ENCODE peak calls at places on chromosomes 3 and 15, in nine cellular contexts. U is A549; K is type B pancreatic cell; Q is glutamatergic neuron; Z is cardiac fibroblast; X is CD8-positive, alpha-beta T cell; Y is HepG2; J is HFFc6; I is heart left ventricle. G is an unnamed sample.

GRCh38 chr15:51982013-51982769 is 10.6 kb upstream of the LEO1 start:
- DNase-seq in X (peak; percentile 56), I (peak; percentile 44), U (peak; percentile 83), K (no peak), Z (peak; percentile 92), J (peak; percentile 87), Y (peak; percentile 75), Q (no peak), G (peak; percentile 78)

GRCh38 chr3:126155280-126155640 is 25.1 kb downstream of the ALDH1L1 start:
- DNase-seq in X (no peak), Q (no peak), K (peak; percentile 59), Y (no peak), U (no peak), I (no peak), Z (no peak), J (no peak), G (no peak)

GRCh38 chr3:27666708-27667107 is 55.4 kb downstream of the EOMES start:
- DNase-seq in I (peak; percentile 67), U (no peak), X (no peak), Q (peak; percentile 60), J (peak; percentile 91), K (no peak), Y (no peak), Z (peak; percentile 93), G (peak; percentile 23)

GRCh38 chr3:124770341-124771082 is 40.3 kb downstream of the UMPS start:
- DNase-seq in I (peak; percentile 84), K (no peak), X (no peak), Y (no peak), U (no peak), Q (no peak), J (no peak), Z (peak; percentile 47), G (no peak)

GRCh38 chr15:22989576-22990477 is 9.7 kb upstream of the CYFIP1 start:
- DNase-seq in U (no peak), Z (no peak), Y (no peak), J (no peak), K (no peak), I (no peak), Q (no peak), X (no peak), G (peak; percentile 14)

GRCh38 chr3:70702132-70702531 is 389.7 kb upstream of the MDFIC2 start:
- DNase-seq in Z (no peak), K (no peak), Q (no peak), I (no peak), X (no peak), J (no peak), U (no peak), Y (no peak), G (no peak)

GRCh38 chr15:59918994-59919951 is 84.8 kb upstream of the FOXB1 start:
- DNase-seq in J (peak; percentile 55), K (no peak), Y (no peak), Q (no peak), U (peak; percentile 17), I (no peak), Z (peak; percentile 27), X (no peak), G (peak; percentile 78)

GRCh38 chr15:70493787-70494514 is 269.4 kb downstream of the UACA start:
- DNase-seq in Z (no peak), K (no peak), X (no peak), Q (no peak), I (no peak), J (peak; percentile 41), Y (peak; percentile 8), U (peak; percentile 85), G (no peak)

GRCh38 chr15:69729167-69729748 is 276.6 kb downstream of the RPLP1 start:
- DNase-seq in U (peak; percentile 29), Y (no peak), X (peak; percentile 85), K (no peak), Z (peak; percentile 50), Q (peak; percentile 56), I (no peak), J (no peak), G (peak; percentile 39)

GRCh38 chr3:113533534-113533892 is 1.2 kb downstream of the SIDT1 start:
- DNase-seq in K (no peak), I (no peak), J (no peak), Y (no peak), X (peak; percentile 66), Q (no peak), Z (no peak), U (no peak), G (no peak)

GRCh38 chr3:171185959-171186358 is 159.4 kb upstream of the SLC2A2 start:
- DNase-seq in J (no peak), Q (no peak), I (no peak), X (no peak), K (no peak), Y (no peak), Z (no peak), U (no peak), G (no peak)

GRCh38 chr3:129967761-129968160 is 6.8 kb upstream of the TRH start:
- DNase-seq in X (no peak), U (no peak), Y (no peak), Q (no peak), Z (no peak), J (no peak), I (no peak), K (no peak), G (no peak)

GRCh38 chr3:167684389-167684993 is 30.7 kb upstream of the WDR49 start:
- DNase-seq in K (no peak), Q (no peak), X (no peak), U (peak; percentile 6), I (no peak), J (peak; percentile 72), Z (peak; percentile 73), Y (peak; percentile 64), G (peak; percentile 78)

GRCh38 chr3:76065975-76066374 is 280.6 kb upstream of the ZNF717 start:
- DNase-seq in K (no peak), Z (no peak), Q (no peak), X (no peak), U (no peak), Y (no peak), J (no peak), I (no peak), G (peak; percentile 6)

GRCh38 chr3:64220161-64220560 is 5.1 kb downstream of the PRICKLE2 start:
- DNase-seq in J (peak; percentile 58), Z (peak; percentile 90), X (no peak), Q (no peak), U (no peak), Y (no peak), I (no peak), K (no peak), G (peak; percentile 58)

GRCh38 chr15:59528429-59528828 is 83.2 kb upstream of the GCNT3 start:
- DNase-seq in Z (no peak), J (no peak), Y (no peak), K (no peak), Q (no peak), X (no peak), I (no peak), U (no peak), G (no peak)

GRCh38 chr3:192060160-192060783 is 599.3 kb downstream of the PYDC2 start:
- DNase-seq in I (no peak), Z (no peak), X (no peak), K (no peak), U (no peak), J (no peak), Q (no peak), Y (no peak), G (no peak)

GRCh38 chr15:62868507-62868906 is 174.0 kb upstream of the TPM1 start:
- DNase-seq in Y (no peak), U (no peak), I (no peak), J (peak; percentile 14), Z (no peak), Q (no peak), K (no peak), X (no peak), G (no peak)

GRCh38 chr15:84104853-84105252 is 130.7 kb upstream of the GOLGA6L4 start:
- DNase-seq in I (no peak), Y (no peak), J (no peak), U (no peak), Z (no peak), Q (no peak), K (no peak), X (no peak), G (no peak)

GRCh38 chr15:84103345-84103744 is 132.2 kb upstream of the GOLGA6L4 start:
- DNase-seq in Z (no peak), J (no peak), Q (no peak), I (no peak), U (no peak), Y (no peak), K (no peak), X (no peak), G (no peak)

GRCh38 chr15:84112025-84112424 is 123.5 kb upstream of the GOLGA6L4 start:
- DNase-seq in J (peak; percentile 14), X (no peak), Y (no peak), Z (peak; percentile 15), I (no peak), U (no peak), Q (no peak), K (no peak), G (peak; percentile 36)

GRCh38 chr15:84113919-84114318 is 121.7 kb upstream of the GOLGA6L4 start:
- DNase-seq in Q (no peak), U (no peak), Y (no peak), X (no peak), Z (no peak), I (no peak), K (no peak), J (no peak), G (no peak)

GRCh38 chr15:84108725-84109124 is 126.8 kb upstream of the GOLGA6L4 start:
- DNase-seq in I (no peak), U (no peak), J (peak; percentile 2), Z (peak; percentile 16), X (no peak), K (no peak), Y (no peak), Q (no peak), G (peak; percentile 30)
- TF ChIP-seq CTCF in I (no peak), U (no peak), J (peak; percentile 44), Z (peak; percentile 22), X (no peak), K (peak; percentile 59), Y (no peak), Q (no peak), G (no peak)

GRCh38 chr3:38039899-38040261 is 872 bp downstream of the DLEC1 start:
- DNase-seq in K (no peak), Q (no peak), X (peak; percentile 64), I (peak; percentile 60), Y (no peak), Z (peak; percentile 58), U (no peak), J (peak; percentile 46), G (peak; percentile 15)
- TF ChIP-seq CTCF in K (peak; percentile 24), Q (no peak), X (no peak), I (no peak), Y (peak; percentile 43), Z (peak; percentile 23), U (no peak), J (peak; percentile 27), G (no peak)

DNA sequence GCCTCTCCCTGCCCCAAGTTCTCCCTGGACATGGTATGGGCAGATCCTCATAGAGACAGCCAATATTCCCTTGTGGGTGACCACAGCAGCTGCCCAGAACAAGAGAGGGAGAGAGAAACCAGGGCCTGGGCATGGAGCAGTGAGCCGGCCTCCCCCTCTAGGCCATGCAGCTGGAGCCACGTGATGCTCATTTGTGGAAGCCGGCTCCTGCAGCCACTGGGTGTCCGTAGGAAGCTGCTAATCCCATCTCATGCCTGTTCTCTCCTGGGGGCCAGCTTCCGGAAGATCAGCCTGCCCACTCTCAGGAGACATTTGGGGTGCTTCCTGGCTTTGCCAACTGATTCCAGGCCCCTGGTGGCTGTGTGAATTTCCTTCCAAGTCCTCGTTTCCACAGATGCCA is 55.4 kb downstream of the LINGO1 start:
- DNase-seq in Z (no peak), I (peak; percentile 26), Q (no peak), X (no peak), Y (no peak), J (no peak), U (no peak), K (no peak), G (no peak)
- TF ChIP-seq CTCF in Z (no peak), I (no peak), Q (no peak), X (no peak), Y (no peak), J (no peak), U (no peak), K (no peak), G (no peak)

GRCh38 chr3:149299938-149300791 is 33.3 kb downstream of the TM4SF18 start:
- DNase-seq in K (no peak), Z (peak; percentile 93), I (no peak), Q (no peak), U (peak; percentile 65), J (peak; percentile 93), Y (peak; percentile 94), X (no peak), G (peak; percentile 97)
- TF ChIP-seq CTCF in K (no peak), Z (no peak), I (no peak), Q (no peak), U (no peak), J (no peak), Y (no peak), X (no peak), G (no peak)

G was measured in MCF 10A.